ENCODE peak calls at places on chromosomes 12 and 14, in ten cellular contexts. M is prostate gland; D is dorsolateral prefrontal cortex; Q is natural killer cell; X is foreskin melanocyte; F is left lung; L is Caco-2; B is fibroblast of pulmonary artery; N is IMR-90; R is naive thymus-derived CD8-positive, alpha-beta T cell. G is an unnamed sample.

GRCh38 chr14:55366271-55366670 is 45.4 kb downstream of the ATG14 start:
- DNase-seq in L (no peak), M (peak), N (peak), Q (no peak), X (no peak), D (no peak), F (no peak), B (peak), R (no peak), G (no peak)

GRCh38 chr12:51429705-51430104 is 5.1 kb downstream of the SLC4A8 start:
- DNase-seq in M (no peak), N (no peak), R (no peak), D (no peak), L (no peak), Q (no peak), B (no peak), X (no peak), F (no peak), G (no peak)

GRCh38 chr12:110698171-110698902 is 9.4 kb upstream of the HVCN1 start:
- DNase-seq in B (peak), N (peak), D (peak), M (peak), F (peak), R (peak), L (peak), Q (peak), X (no peak), G (peak)

GRCh38 chr12:29414368-29414767 is 33.4 kb upstream of the ERGIC2 start:
- DNase-seq in M (no peak), R (no peak), D (no peak), Q (no peak), B (peak), F (no peak), N (peak), X (no peak), L (no peak), G (no peak)

GRCh38 chr12:94601972-94602517 is 48.3 kb downstream of the TMCC3 start:
- DNase-seq in M (no peak), X (no peak), D (no peak), F (no peak), N (no peak), Q (no peak), B (no peak), R (no peak), L (no peak), G (no peak)

GRCh38 chr14:90698379-90698869 is 117.8 kb downstream of the TTC7B start:
- DNase-seq in B (peak), R (no peak), L (no peak), M (no peak), X (no peak), Q (no peak), N (peak), D (peak), F (no peak), G (peak)

GRCh38 chr14:92692822-92693226 is 55.6 kb downstream of the LGMN start:
- DNase-seq in N (peak), Q (no peak), R (peak), F (peak), L (no peak), B (peak), D (peak), M (peak), X (no peak), G (peak)

GRCh38 chr12:76586764-76587395 is 27.3 kb upstream of the OSBPL8 start:
- DNase-seq in Q (no peak), D (no peak), L (peak), X (peak), M (peak), B (peak), R (peak), F (no peak), N (peak), G (no peak)

GRCh38 chr14:52950410-52950897 is 396 bp downstream of the FERMT2 start:
- DNase-seq in N (peak), Q (no peak), R (no peak), M (peak), F (peak), D (peak), L (peak), B (peak), X (peak), G (peak)

GRCh38 chr14:21066882-21067502 is 3.1 kb upstream of the ARHGEF40 start:
- DNase-seq in Q (no peak), D (no peak), F (no peak), N (no peak), L (peak), M (no peak), B (no peak), X (no peak), R (no peak), G (no peak)

GRCh38 chr14:31990959-31991541 is 86.1 kb upstream of the ARHGAP5 start:
- DNase-seq in R (no peak), B (peak), D (no peak), M (no peak), L (no peak), F (no peak), X (peak), N (no peak), Q (no peak), G (no peak)

G was measured in heart left ventricle.